ENCODE peak calls at places on chromosomes 5 and 9, in five cellular contexts. N is NT2/D1, Z is cardiac muscle cell, C is left ventricle myocardium inferior, W is Peyer's patch. Q is an unnamed sample.

GRCh38 chr5:181126841-181127240 is 4.1 kb downstream of the OR2V1 start:
- DNase-seq in C (no peak), N (no peak), Z (no peak), W (no peak), Q (no peak)

GRCh38 chr5:135576075-135576599 is 2.7 kb downstream of the CXCL14 start:
- DNase-seq in N (no peak), Z (no peak), C (no peak), W (no peak), Q (no peak)

GRCh38 chr5:126965061-126965475 is 65.3 kb downstream of the MARCHF3 start:
- DNase-seq in W (no peak), N (no peak), C (no peak), Z (no peak), Q (no peak)

GRCh38 chr9:134327671-134328231 is 1.5 kb downstream of the RXRA start:
- DNase-seq in C (peak; percentile 10), Z (no peak), N (no peak), W (no peak), Q (no peak)

GRCh38 chr5:159886312-159886711 is 30.0 kb upstream of the ADRA1B start:
- DNase-seq in Z (no peak), W (no peak), C (no peak), N (no peak), Q (no peak)

GRCh38 chr9:122827759-122828090 is 663 bp downstream of the PDCL start:
- DNase-seq in N (peak; percentile 9), C (no peak), Z (peak; percentile 57), W (no peak), Q (no peak)

GRCh38 chr5:154755361-154756202 is at the start of gene LARP1:
- DNase-seq in Z (peak; percentile 61), C (peak; percentile 46), N (no peak), W (peak; percentile 47), Q (peak; percentile 41)

GRCh38 chr9:35820076-35820475 is 5.2 kb upstream of the HINT2 start:
- DNase-seq in N (no peak), C (no peak), Z (no peak), W (no peak), Q (no peak)

GRCh38 chr5:116404001-116404400 is 170.6 kb downstream of the SEMA6A start:
- DNase-seq in C (no peak), N (no peak), Z (no peak), W (no peak), Q (no peak)

GRCh38 chr5:9015250-9015936 is 530.5 kb downstream of the SEMA5A start:
- DNase-seq in N (no peak), Z (no peak), W (no peak), C (no peak), Q (no peak)

GRCh38 chr5:146825033-146825432 is 53.5 kb downstream of the PPP2R2B start:
- DNase-seq in C (no peak), W (no peak), Z (peak; percentile 85), N (no peak), Q (peak; percentile 53)

GRCh38 chr5:89342106-89342876 is 459.3 kb upstream of the MEF2C start:
- DNase-seq in Z (no peak), N (no peak), C (no peak), W (no peak), Q (no peak)

GRCh38 chr9:69443178-69443577 is 118.2 kb downstream of the ENTREP1 start:
- DNase-seq in W (no peak), C (no peak), Z (no peak), N (no peak), Q (no peak)

GRCh38 chr5:88659529-88660325 is 223.3 kb downstream of the MEF2C start:
- DNase-seq in N (no peak), Z (no peak), W (no peak), C (no peak), Q (no peak)

GRCh38 chr5:81164936-81165335 is 68.2 kb upstream of the CKMT2 start:
- DNase-seq in N (no peak), W (no peak), Z (no peak), C (no peak), Q (no peak)

GRCh38 chr5:78300464-78301045 is 6.1 kb upstream of the AP3B1 start:
- DNase-seq in W (no peak), N (no peak), Z (no peak), C (no peak), Q (no peak)

GRCh38 chr9:116589392-116590354 is 97.4 kb upstream of the TRIM32 start:
- DNase-seq in N (peak; percentile 57), C (no peak), W (no peak), Z (no peak), Q (no peak)

GRCh38 chr5:59264013-59264412 is 629.5 kb downstream of the PDE4D start:
- DNase-seq in N (no peak), C (no peak), Z (no peak), W (no peak), Q (no peak)

GRCh38 chr5:118921946-118922345 is 66.4 kb downstream of the DTWD2 start:
- DNase-seq in N (no peak), C (no peak), W (no peak), Z (no peak), Q (no peak)

GRCh38 chr5:134268919-134269318 is 43.0 kb upstream of the PPP2CA start:
- DNase-seq in Z (no peak), W (no peak), N (no peak), C (no peak), Q (no peak)

GRCh38 chr9:133090752-133091325 is 29.1 kb downstream of the CEL start:
- DNase-seq in Z (no peak), W (no peak), C (no peak), N (no peak), Q (peak; percentile 34)
- H3K4me3 ChIP-seq in Z (no peak overlapping the region), W (no peak overlapping the region), C (no peak overlapping the region), N (no peak overlapping the region), Q (no peak overlapping the region)

GRCh38 chr9:124768275-124768674 is 2.8 kb downstream of the NR6A1 start:
- DNase-seq in Z (no peak), C (no peak), N (no peak), W (no peak), Q (no peak)
- H3K4me1 ChIP-seq in Z (peaks cover 43% of the 10 kb centered on the region), C (peaks cover 38% of the 10 kb centered on the region), N (no peaks in the 10 kb centered on the region), W (peaks cover 16% of the 10 kb centered on the region), Q (no peaks in the 10 kb centered on the region)

DNA sequence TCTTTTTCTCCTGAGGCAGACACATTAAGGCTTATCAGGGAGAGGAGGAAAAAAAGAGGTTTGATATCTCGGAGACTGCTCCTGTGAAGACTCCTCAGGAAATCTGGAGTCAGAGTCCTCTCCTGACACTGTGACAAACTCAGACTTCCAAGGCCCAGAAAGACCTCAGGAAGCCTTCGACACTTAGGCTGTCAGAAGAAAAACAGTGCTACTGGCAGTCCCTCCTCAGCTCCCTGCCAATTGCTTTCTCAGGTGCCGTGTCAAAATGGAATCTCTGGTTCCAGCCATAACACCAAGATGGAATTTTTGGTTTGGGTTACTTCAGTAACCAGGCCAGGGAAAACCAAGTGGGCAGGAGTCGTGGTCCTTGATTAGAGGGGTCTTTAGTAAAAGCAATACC is 4.1 kb downstream of the STK10 start:
- DNase-seq in Z (no peak), C (no peak), N (no peak), W (no peak), Q (no peak)
- H3K4me3 ChIP-seq in Z (no peak overlapping the region), C (no peak overlapping the region), N (no peak overlapping the region), W (no peak overlapping the region), Q (no peak overlapping the region)

GRCh38 chr5:96654209-96654608 is 8.0 kb upstream of the CAST start:
- DNase-seq in Z (no peak), N (no peak), C (no peak), W (no peak), Q (no peak)

GRCh38 chr5:96655085-96655484 is 7.1 kb upstream of the CAST start:
- DNase-seq in Z (no peak), C (no peak), N (no peak), W (no peak), Q (no peak)

GRCh38 chr5:96658272-96658671 is 3.9 kb upstream of the CAST start:
- DNase-seq in Z (no peak), N (no peak), C (no peak), W (no peak), Q (no peak)

GRCh38 chr5:96655506-96655905 is 6.7 kb upstream of the CAST start:
- DNase-seq in C (no peak), W (no peak), Z (no peak), N (no peak), Q (no peak)

GRCh38 chr5:96657068-96657467 is 5.1 kb upstream of the CAST start:
- DNase-seq in C (no peak), W (no peak), Z (no peak), N (no peak), Q (no peak)
- H3K4me1 ChIP-seq in C (peaks cover 8% of the 10 kb centered on the region), W (no peaks in the 10 kb centered on the region), Z (no peaks in the 10 kb centered on the region), N (no peaks in the 10 kb centered on the region), Q (peaks cover 75% of the 10 kb centered on the region)

GRCh38 chr5:43039468-43040286 is 442 bp downstream of the ANXA2R start:
- DNase-seq in Z (peak; percentile 58), C (peak; percentile 75), N (no peak), W (peak; percentile 74), Q (peak; percentile 80)

GRCh38 chr5:43036856-43037711 is 3.0 kb downstream of the ANXA2R start:
- DNase-seq in Z (no peak), C (no peak), N (no peak), W (no peak), Q (no peak)

GRCh38 chr5:43039115-43039467 is 1.0 kb downstream of the ANXA2R start:
- DNase-seq in Z (no peak), C (no peak), N (no peak), W (no peak), Q (no peak)

GRCh38 chr5:43037929-43038510 is 2.1 kb downstream of the ANXA2R start:
- DNase-seq in N (no peak), C (no peak), Z (no peak), W (peak; percentile 36), Q (no peak)

DNA sequence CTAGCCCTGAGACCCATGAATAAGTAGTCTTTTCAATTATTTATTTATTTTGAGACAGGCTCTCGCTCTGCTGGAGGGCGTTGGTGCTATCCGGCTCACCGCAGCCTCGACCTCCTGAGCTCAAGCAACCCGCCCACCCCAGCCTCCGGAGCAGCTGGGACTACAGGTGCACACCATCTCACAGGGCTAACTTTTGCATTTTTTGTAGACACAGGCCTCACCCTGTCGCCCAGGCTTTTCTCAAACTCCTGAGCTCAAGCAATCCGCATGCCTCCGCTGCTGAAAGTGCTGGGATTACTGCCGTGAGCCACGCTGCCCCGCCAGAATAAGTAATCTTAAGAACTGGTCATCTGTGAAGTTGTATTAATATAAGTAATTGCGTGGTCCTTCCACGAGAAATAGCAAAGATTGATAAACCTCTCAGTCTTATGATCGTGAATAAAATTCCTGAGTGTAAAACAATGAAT is 1.6 kb downstream of the ANXA2R start:
- DNase-seq in Z (no peak), W (peak; percentile 55), N (no peak), C (no peak), Q (no peak)
- H3K4me3 ChIP-seq in Z (no peak overlapping the region), W (peak overlapping the region; percentile 61), N (no peak overlapping the region), C (peak overlapping the region; percentile 77), Q (no peak overlapping the region)

DNA sequence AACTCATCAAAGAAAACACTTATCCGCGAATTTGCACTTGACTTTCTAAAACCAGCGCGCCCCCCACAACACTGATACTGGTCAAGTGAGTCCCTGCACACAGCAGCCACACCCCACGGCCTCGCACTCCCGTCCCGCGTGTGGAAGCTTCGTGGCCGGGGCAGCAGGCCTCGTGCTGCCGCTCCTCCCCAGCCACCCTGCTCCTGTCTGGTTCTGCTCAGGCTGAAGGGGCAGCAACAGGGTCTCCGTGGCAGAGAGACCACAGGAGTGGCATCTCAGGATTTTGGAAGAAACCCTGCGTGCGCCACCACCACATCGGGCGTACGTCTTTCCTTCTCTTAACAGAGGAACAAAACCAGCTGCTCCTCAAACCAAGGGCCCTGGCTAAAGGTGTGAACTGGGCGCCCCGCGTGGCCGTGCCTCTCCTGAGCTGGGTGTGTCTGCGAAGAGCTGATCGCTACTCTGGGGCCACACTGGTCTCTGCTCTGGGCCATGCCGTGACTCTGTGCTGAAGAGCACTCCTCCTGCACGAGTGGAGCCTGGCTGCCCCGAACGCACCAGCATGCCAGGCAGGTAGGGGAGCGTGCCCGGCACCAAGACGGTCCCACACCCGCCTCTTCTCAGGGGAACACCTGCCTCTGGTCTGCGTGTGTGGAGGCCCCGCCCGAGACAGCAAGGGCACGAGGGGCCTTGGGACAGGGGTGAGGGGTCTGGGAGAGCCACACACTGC is 17.4 kb upstream of the LHX3 start:
- DNase-seq in W (no peak), Z (no peak), N (no peak), C (no peak), Q (no peak)
- H3K4me1 ChIP-seq in W (peaks cover 20% of the 10 kb centered on the region), Z (no peaks in the 10 kb centered on the region), N (peaks cover 13% of the 10 kb centered on the region), C (no peaks in the 10 kb centered on the region), Q (no peaks in the 10 kb centered on the region)

Q was measured in Caco-2.